ENCODE peak calls at places on chromosomes 3 and 15, in six cellular contexts. A is Panc1, Y is SK-N-SH, L is K562, H is GM12878, G is HepG2. R is an unnamed sample.

GRCh38 chr3:158419820-158420653 is 151.0 kb upstream of the MLF1 start:
- DNase-seq in Y (no peak), L (no peak), H (peak; percentile 30), G (no peak), A (no peak), R (no peak)

GRCh38 chr15:89329329-89330084 is 5.1 kb downstream of the POLG start:
- DNase-seq in A (no peak), L (no peak), Y (no peak), H (no peak), G (no peak), R (no peak)

GRCh38 chr3:42090973-42091731 is at the start of gene TRAK1:
- DNase-seq in G (no peak), L (no peak), Y (no peak), A (no peak), H (no peak), R (no peak)

GRCh38 chr15:57640935-57641682 is 49.4 kb downstream of the MYZAP start:
- DNase-seq in H (no peak), A (no peak), Y (peak; percentile 49), L (peak; percentile 32), G (peak; percentile 26), R (no peak)

GRCh38 chr3:185724761-185725160 is 100.1 kb downstream of the IGF2BP2 start:
- DNase-seq in H (no peak), A (no peak), L (no peak), G (no peak), Y (no peak), R (no peak)

GRCh38 chr3:73401616-73402265 is 223.0 kb downstream of the PDZRN3 start:
- DNase-seq in Y (no peak), L (no peak), A (no peak), G (no peak), H (no peak), R (no peak)

GRCh38 chr3:160748226-160748625 is 7.8 kb upstream of the PPM1L start:
- DNase-seq in A (no peak), H (no peak), Y (no peak), L (no peak), G (no peak), R (no peak)

GRCh38 chr3:149813367-149814281 is 609 bp downstream of the RNF13 start:
- DNase-seq in L (peak; percentile 46), Y (peak; percentile 24), A (no peak), G (peak; percentile 47), H (no peak), R (no peak)

GRCh38 chr3:176848431-176849214 is 348.7 kb downstream of the TBL1XR1 start:
- DNase-seq in L (no peak), A (no peak), H (no peak), Y (no peak), G (no peak), R (no peak)

GRCh38 chr15:75043509-75044257 is 20.3 kb downstream of the PPCDC start:
- DNase-seq in A (no peak), L (peak; percentile 96), H (peak; percentile 93), G (peak; percentile 96), Y (no peak), R (no peak)

GRCh38 chr15:61155741-61156700 is 73.1 kb downstream of the RORA start:
- DNase-seq in A (no peak), G (no peak), Y (no peak), H (no peak), L (peak; percentile 11), R (no peak)

GRCh38 chr3:10815487-10815886 is 541 bp upstream of the SLC6A11 start:
- DNase-seq in L (no peak), G (peak; percentile 3), A (no peak), H (no peak), Y (no peak), R (no peak)

GRCh38 chr3:112735927-112736326 is 95.0 kb upstream of the CCDC80 start:
- DNase-seq in G (no peak), H (no peak), L (no peak), A (no peak), Y (no peak), R (no peak)

GRCh38 chr3:184360834-184361531 is 422 bp downstream of the CLCN2 start:
- DNase-seq in Y (no peak), H (no peak), G (no peak), L (no peak), A (no peak), R (no peak)

GRCh38 chr3:54294214-54294613 is 171.9 kb downstream of the CACNA2D3 start:
- DNase-seq in Y (no peak), A (no peak), L (no peak), H (no peak), G (no peak), R (no peak)

GRCh38 chr3:76565496-76566210 is 474.2 kb upstream of the ROBO2 start:
- DNase-seq in Y (no peak), L (no peak), H (no peak), G (no peak), A (no peak), R (no peak)

GRCh38 chr3:46409735-46410489 is 2.9 kb downstream of the CCRL2 start:
- DNase-seq in Y (no peak), H (no peak), L (no peak), A (no peak), G (no peak), R (no peak)

GRCh38 chr15:66588971-66589370 is 23.2 kb upstream of the LCTL start:
- DNase-seq in L (no peak), A (no peak), Y (no peak), G (no peak), H (no peak), R (peak; percentile 42)

GRCh38 chr3:171187706-171188290 is 161.3 kb upstream of the SLC2A2 start:
- DNase-seq in Y (peak; percentile 48), G (peak; percentile 47), A (no peak), L (peak; percentile 63), H (no peak), R (no peak)

GRCh38 chr3:42693530-42693930 is 8.2 kb downstream of the KLHL40 start:
- DNase-seq in Y (no peak), H (no peak), L (no peak), A (no peak), G (no peak), R (no peak)

GRCh38 chr15:74400915-74401757 is 32.6 kb downstream of the SEMA7A start:
- DNase-seq in Y (no peak), L (no peak), A (no peak), G (no peak), H (peak; percentile 75), R (no peak)

GRCh38 chr15:100261302-100262240 is 80.2 kb downstream of the ADAMTS17 start:
- DNase-seq in L (no peak), A (no peak), Y (no peak), G (no peak), H (no peak), R (no peak)
- H3K9me3 ChIP-seq in L (no peaks in the 10 kb centered on the region), A (no peaks in the 10 kb centered on the region), Y (no peaks in the 10 kb centered on the region), G (no peaks in the 10 kb centered on the region), H (no peaks in the 10 kb centered on the region), R (no peaks in the 10 kb centered on the region)

DNA sequence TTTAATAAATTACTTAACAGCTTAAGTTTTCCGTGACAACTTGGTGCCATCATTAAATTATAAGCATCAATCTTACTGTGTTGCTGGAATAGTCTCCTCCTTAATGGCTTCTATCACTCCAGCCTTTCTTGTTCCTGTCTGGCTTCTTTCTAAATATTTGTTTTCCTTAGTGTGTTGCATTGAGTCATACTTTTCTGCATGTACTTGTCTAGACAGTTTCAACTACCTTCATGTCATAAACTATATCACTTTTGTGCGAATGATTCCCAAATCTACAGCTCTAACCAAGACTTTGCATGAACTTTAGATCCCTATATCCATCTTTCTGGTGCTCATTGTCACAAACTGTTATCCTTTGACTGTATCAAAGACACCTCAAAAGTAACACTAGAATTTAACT is 78.4 kb downstream of the AKAP13 start:
- DNase-seq in Y (no peak), H (no peak), L (no peak), A (no peak), G (no peak), R (no peak)
- TF ChIP-seq SIN3A in Y (no peak), H (no peak), L (no peak), A (no peak), G (no peak), R (no peak)

GRCh38 chr15:64502537-64502936 is 42.2 kb downstream of the ZNF609 start:
- DNase-seq in A (no peak), Y (no peak), L (no peak), G (no peak), H (no peak), R (no peak)

GRCh38 chr15:64503640-64504039 is 43.3 kb downstream of the ZNF609 start:
- DNase-seq in H (no peak), L (no peak), A (no peak), G (no peak), Y (no peak), R (no peak)

GRCh38 chr15:64500695-64501395 is 40.5 kb downstream of the ZNF609 start:
- DNase-seq in Y (peak; percentile 46), H (no peak), A (no peak), G (no peak), L (no peak), R (no peak)

GRCh38 chr15:64503197-64503596 is 42.8 kb downstream of the ZNF609 start:
- DNase-seq in L (no peak), G (no peak), H (no peak), Y (no peak), A (no peak), R (no peak)

DNA sequence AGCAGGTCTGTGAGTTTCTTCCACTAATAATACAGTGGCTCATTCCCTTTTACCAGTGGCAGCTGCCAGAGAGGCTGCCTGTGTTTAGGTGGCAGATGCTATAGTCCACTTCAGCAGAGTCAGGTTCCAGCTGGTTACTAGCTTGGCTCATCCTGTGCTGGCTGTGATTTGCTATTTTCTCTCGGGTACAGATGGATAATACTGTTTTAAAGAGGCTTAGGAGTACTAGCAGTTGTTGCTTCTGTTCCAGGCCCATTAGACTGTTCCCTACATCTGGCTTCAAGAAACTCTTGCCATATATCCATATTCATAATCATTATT is 41.0 kb downstream of the ZNF609 start:
- DNase-seq in Y (no peak), L (no peak), A (no peak), G (no peak), H (no peak), R (no peak)
- H3K9me3 ChIP-seq in Y (no peaks in the 10 kb centered on the region), L (no peaks in the 10 kb centered on the region), A (no peaks in the 10 kb centered on the region), G (no peaks in the 10 kb centered on the region), H (no peaks in the 10 kb centered on the region), R (no peaks in the 10 kb centered on the region)

GRCh38 chr15:71708741-71709140 is 101.6 kb upstream of the NR2E3 start:
- DNase-seq in L (no peak), G (no peak), A (no peak), Y (no peak), H (no peak), R (no peak)

GRCh38 chr15:71706461-71707229 is 103.7 kb upstream of the NR2E3 start:
- DNase-seq in A (no peak), Y (no peak), G (no peak), L (no peak), H (no peak), R (no peak)

GRCh38 chr15:71708052-71708432 is 102.3 kb upstream of the NR2E3 start:
- DNase-seq in A (no peak), H (no peak), G (no peak), Y (no peak), L (no peak), R (no peak)

GRCh38 chr15:71705151-71705550 is 105.2 kb upstream of the NR2E3 start:
- DNase-seq in G (no peak), L (no peak), H (no peak), A (no peak), Y (no peak), R (no peak)

GRCh38 chr15:71707230-71708051 is 102.9 kb upstream of the NR2E3 start:
- DNase-seq in Y (peak; percentile 37), A (no peak), G (no peak), H (no peak), L (no peak), R (no peak)
- TF ChIP-seq SIN3A in Y (no peak), A (no peak), G (no peak), H (no peak), L (no peak), R (no peak)